ENCODE peak calls at places on chromosomes 13 and 19, in five cellular contexts. One of them, this sample, is unnamed.
A peak's percentile ranks its signal among the peaks of the same experiment; 100 is the strongest.

GRCh38 chr19:4976412-4977298 is 7.7 kb downstream of the KDM4B start:
- DNase-seq in K562: no peak
- DNase-seq in H1: peak; percentile 70
- DNase-seq in HepG2: peak; percentile 53
- DNase-seq in GM12878: no peak
- DNase-seq in this sample: peak; percentile 47

GRCh38 chr19:11165486-11166030 is 10.0 kb upstream of the SPC24 start:
- DNase-seq in K562: no peak
- DNase-seq in GM12878: no peak
- DNase-seq in H1: no peak
- DNase-seq in HepG2: no peak
- DNase-seq in this sample: no peak

GRCh38 chr13:110280996-110281688 is 25.8 kb downstream of the COL4A1 start:
- DNase-seq in H1: no peak
- DNase-seq in K562: no peak
- DNase-seq in GM12878: no peak
- DNase-seq in HepG2: no peak
- DNase-seq in this sample: no peak

GRCh38 chr19:6739884-6740588 is 556 bp downstream of the TRIP10 start:
- DNase-seq in HepG2: no peak
- DNase-seq in K562: peak; percentile 68
- DNase-seq in GM12878: no peak
- DNase-seq in H1: peak; percentile 83
- DNase-seq in this sample: peak; percentile 78

GRCh38 chr19:6476155-6476895 is 5.3 kb downstream of the DENND1C start:
- DNase-seq in GM12878: no peak
- DNase-seq in H1: peak; percentile 100
- DNase-seq in K562: peak; percentile 85
- DNase-seq in HepG2: peak; percentile 88
- DNase-seq in this sample: peak; percentile 96

GRCh38 chr13:33262069-33262487 is 23.5 kb downstream of the STARD13 start:
- DNase-seq in HepG2: peak; percentile 88
- DNase-seq in H1: no peak
- DNase-seq in K562: no peak
- DNase-seq in GM12878: no peak
- DNase-seq in this sample: no peak

GRCh38 chr19:23314505-23315241 is 64.5 kb upstream of the ZNF724 start:
- DNase-seq in GM12878: no peak
- DNase-seq in H1: no peak
- DNase-seq in K562: no peak
- DNase-seq in HepG2: peak; percentile 18
- DNase-seq in this sample: no peak

GRCh38 chr13:37168922-37169321 is 63.5 kb upstream of the CSNK1A1L start:
- DNase-seq in HepG2: no peak
- DNase-seq in H1: no peak
- DNase-seq in GM12878: no peak
- DNase-seq in K562: no peak
- DNase-seq in this sample: no peak

GRCh38 chr13:99352351-99353271 is 45.4 kb upstream of the GPR183 start:
- DNase-seq in HepG2: no peak
- DNase-seq in GM12878: no peak
- DNase-seq in H1: peak; percentile 36
- DNase-seq in K562: no peak
- DNase-seq in this sample: no peak

GRCh38 chr13:101567841-101568240 is 115.4 kb downstream of the ITGBL1 start:
- DNase-seq in K562: no peak
- DNase-seq in GM12878: no peak
- DNase-seq in HepG2: no peak
- DNase-seq in H1: no peak
- DNase-seq in this sample: no peak

GRCh38 chr13:36447501-36447900 is 15.2 kb downstream of the CCNA1 start:
- DNase-seq in GM12878: no peak
- DNase-seq in H1: no peak
- DNase-seq in HepG2: no peak
- DNase-seq in K562: no peak
- DNase-seq in this sample: no peak

GRCh38 chr19:37007587-37008220 is 70.5 kb upstream of the ZNF420 start:
- DNase-seq in K562: peak; percentile 53
- DNase-seq in GM12878: no peak
- DNase-seq in HepG2: no peak
- DNase-seq in H1: no peak
- DNase-seq in this sample: peak; percentile 28

GRCh38 chr13:32113564-32113963 is 82.0 kb downstream of the FRY start:
- DNase-seq in HepG2: peak; percentile 4
- DNase-seq in H1: no peak
- DNase-seq in K562: no peak
- DNase-seq in GM12878: no peak
- DNase-seq in this sample: no peak

GRCh38 chr13:82323101-82323500 is 1559.2 kb downstream of the SLITRK1 start:
- DNase-seq in HepG2: no peak
- DNase-seq in H1: no peak
- DNase-seq in K562: no peak
- DNase-seq in GM12878: no peak
- DNase-seq in this sample: no peak

GRCh38 chr19:16889429-16889882 is 657 bp downstream of the F2RL3 start:
- DNase-seq in HepG2: no peak
- DNase-seq in H1: no peak
- DNase-seq in GM12878: no peak
- DNase-seq in K562: peak; percentile 54
- DNase-seq in this sample: peak; percentile 90

GRCh38 chr19:18161691-18162039 is 8.7 kb downstream of the PIK3R2 start:
- DNase-seq in H1: no peak
- DNase-seq in HepG2: no peak
- DNase-seq in GM12878: no peak
- DNase-seq in K562: no peak
- DNase-seq in this sample: no peak

GRCh38 chr19:11507370-11508078 is 1.9 kb upstream of the ZNF653 start:
- DNase-seq in K562: no peak
- DNase-seq in H1: no peak
- DNase-seq in HepG2: no peak
- DNase-seq in GM12878: no peak
- DNase-seq in this sample: no peak

GRCh38 chr13:101623469-101624209 is 171.2 kb downstream of the ITGBL1 start:
- DNase-seq in H1: no peak
- DNase-seq in GM12878: no peak
- DNase-seq in HepG2: peak; percentile 0
- DNase-seq in K562: no peak
- DNase-seq in this sample: no peak

GRCh38 chr19:4952945-4953344 is 16.0 kb upstream of the KDM4B start:
- DNase-seq in H1: no peak
- DNase-seq in K562: no peak
- DNase-seq in GM12878: no peak
- DNase-seq in HepG2: no peak
- DNase-seq in this sample: no peak

GRCh38 chr19:15469513-15470297 is 5.4 kb upstream of the RASAL3 start:
- DNase-seq in HepG2: no peak
- DNase-seq in GM12878: no peak
- DNase-seq in K562: no peak
- DNase-seq in H1: peak; percentile 60
- DNase-seq in this sample: peak; percentile 25

GRCh38 chr13:31765441-31765840 is 26.1 kb downstream of the RXFP2 start:
- DNase-seq in GM12878: no peak
- DNase-seq in H1: no peak
- DNase-seq in HepG2: no peak
- DNase-seq in K562: no peak
- DNase-seq in this sample: no peak

GRCh38 chr19:36060430-36060829 is 5.7 kb downstream of the WDR62 start:
- DNase-seq in GM12878: no peak
- DNase-seq in H1: peak; percentile 51
- DNase-seq in K562: peak; percentile 42
- DNase-seq in HepG2: no peak
- DNase-seq in this sample: peak; percentile 61

GRCh38 chr19:50233308-50233910 is 30.0 kb downstream of the MYH14 start:
- DNase-seq in H1: no peak
- DNase-seq in K562: no peak
- DNase-seq in GM12878: no peak
- DNase-seq in HepG2: no peak
- DNase-seq in this sample: no peak

GRCh38 chr19:7506385-7507328 is 9.2 kb upstream of the ZNF358 start:
- DNase-seq in HepG2: peak; percentile 52
- DNase-seq in H1: peak; percentile 98
- DNase-seq in K562: peak; percentile 82
- DNase-seq in GM12878: no peak
- DNase-seq in this sample: peak; percentile 81

GRCh38 chr19:13726323-13726722 is 38.0 kb upstream of the MRI1 start:
- DNase-seq in H1: no peak
- DNase-seq in GM12878: no peak
- DNase-seq in HepG2: no peak
- DNase-seq in K562: no peak
- DNase-seq in this sample: no peak

GRCh38 chr19:13731147-13731964 is 33.0 kb upstream of the MRI1 start:
- DNase-seq in H1: peak; percentile 98
- DNase-seq in HepG2: peak; percentile 95
- DNase-seq in K562: peak; percentile 98
- DNase-seq in GM12878: peak; percentile 72
- DNase-seq in this sample: peak; percentile 96

GRCh38 chr19:13727798-13728197 is 36.5 kb upstream of the MRI1 start:
- DNase-seq in K562: no peak
- DNase-seq in HepG2: no peak
- DNase-seq in H1: no peak
- DNase-seq in GM12878: no peak
- DNase-seq in this sample: no peak

GRCh38 chr19:13732337-13732736 is 32.0 kb upstream of the MRI1 start:
- DNase-seq in HepG2: no peak
- DNase-seq in K562: no peak
- DNase-seq in H1: no peak
- DNase-seq in GM12878: no peak
- DNase-seq in this sample: no peak

DNA sequence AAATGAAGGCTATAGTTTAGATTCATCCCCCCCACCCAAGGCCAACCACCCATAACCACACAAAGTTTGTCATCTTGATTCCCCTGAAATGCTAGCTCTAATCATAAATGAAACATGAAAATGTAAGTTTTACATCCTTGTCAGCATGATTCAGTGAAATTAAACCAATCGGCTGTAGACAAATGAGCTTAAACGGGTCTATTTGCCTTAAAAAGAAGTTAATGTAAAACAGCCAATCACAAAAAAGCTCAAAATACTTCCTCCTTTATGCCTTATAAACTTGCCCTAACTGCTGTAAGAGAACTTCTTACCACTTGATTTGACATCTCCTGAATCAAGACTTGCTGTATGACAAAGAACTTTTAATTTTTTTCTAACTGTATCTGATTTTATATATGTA is 34.5 kb upstream of the MRI1 start:
- DNase-seq in H1: no peak
- DNase-seq in HepG2: no peak
- DNase-seq in GM12878: no peak
- DNase-seq in K562: no peak
- DNase-seq in this sample: no peak
- TF ChIP-seq RFX5 in H1: no peak
- TF ChIP-seq RFX5 in HepG2: no peak
- TF ChIP-seq RFX5 in GM12878: no peak
- TF ChIP-seq RFX5 in K562: no peak
- TF ChIP-seq RFX5 in this sample: no peak

GRCh38 chr13:20953245-20953931 is 50.8 kb upstream of the XPO4 start:
- DNase-seq in H1: no peak
- DNase-seq in K562: no peak
- DNase-seq in GM12878: no peak
- DNase-seq in HepG2: peak; percentile 91
- DNase-seq in this sample: no peak
- TF ChIP-seq GABPA in H1: no peak
- TF ChIP-seq GABPA in K562: no peak
- TF ChIP-seq GABPA in GM12878: no peak
- TF ChIP-seq GABPA in HepG2: no peak
- TF ChIP-seq GABPA in this sample: no peak

DNA sequence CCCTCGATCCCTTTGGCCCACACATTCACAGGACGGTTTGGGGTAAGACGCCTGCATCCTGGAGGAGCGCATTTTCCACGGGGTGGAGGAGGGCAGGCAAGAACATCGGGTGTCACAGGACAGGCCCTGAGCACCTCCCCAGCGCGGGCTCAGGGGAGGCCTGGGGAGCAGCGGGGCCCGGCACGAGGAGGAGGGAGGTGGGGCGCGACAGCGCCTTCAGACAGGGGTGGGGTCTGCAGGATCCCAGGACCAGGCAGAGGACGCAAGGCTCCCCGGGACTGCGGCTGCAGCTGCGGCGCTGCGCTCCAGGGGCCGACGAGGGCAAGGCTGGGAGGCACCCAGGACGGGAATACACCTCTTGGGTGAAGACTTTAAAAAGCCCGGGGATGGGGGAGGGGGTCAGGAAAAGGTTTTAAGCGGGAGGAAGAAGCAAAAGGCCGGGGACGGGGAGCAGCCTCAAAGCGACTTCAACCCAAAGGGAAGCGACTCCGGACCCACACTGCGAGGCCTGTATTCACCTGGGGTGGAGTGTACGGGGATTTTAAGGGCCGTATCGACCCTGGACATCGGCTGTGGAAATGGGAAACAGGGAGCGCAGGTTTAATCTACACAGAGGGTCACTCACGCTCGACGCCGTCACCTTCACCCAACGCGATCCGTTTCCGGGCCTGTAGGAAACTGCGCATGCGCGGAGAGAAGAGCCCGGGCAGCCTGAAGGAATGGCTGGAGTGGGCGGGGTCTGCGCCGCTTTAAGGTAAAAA is at the start of gene ZNF415:
- DNase-seq in K562: no peak
- DNase-seq in GM12878: no peak
- DNase-seq in H1: peak; percentile 83
- DNase-seq in HepG2: no peak
- DNase-seq in this sample: peak; percentile 89
- TF ChIP-seq RFX5 in K562: no peak
- TF ChIP-seq RFX5 in GM12878: no peak
- TF ChIP-seq RFX5 in H1: no peak
- TF ChIP-seq RFX5 in HepG2: no peak
- TF ChIP-seq RFX5 in this sample: no peak

GRCh38 chr19:3138268-3138667 is 2.4 kb downstream of the GNA15 start:
- DNase-seq in H1: no peak
- DNase-seq in HepG2: no peak
- DNase-seq in GM12878: no peak
- DNase-seq in K562: no peak
- DNase-seq in this sample: no peak

GRCh38 chr19:3137139-3137538 is 1.3 kb downstream of the GNA15 start:
- DNase-seq in HepG2: no peak
- DNase-seq in H1: no peak
- DNase-seq in K562: no peak
- DNase-seq in GM12878: no peak
- DNase-seq in this sample: no peak

GRCh38 chr19:3142938-3143337 is 7.1 kb downstream of the GNA15 start:
- DNase-seq in H1: no peak
- DNase-seq in K562: peak; percentile 3
- DNase-seq in GM12878: no peak
- DNase-seq in HepG2: no peak
- DNase-seq in this sample: no peak

GRCh38 chr19:3142292-3142670 is 6.4 kb downstream of the GNA15 start:
- DNase-seq in HepG2: no peak
- DNase-seq in H1: no peak
- DNase-seq in K562: peak; percentile 18
- DNase-seq in GM12878: no peak
- DNase-seq in this sample: no peak

DNA sequence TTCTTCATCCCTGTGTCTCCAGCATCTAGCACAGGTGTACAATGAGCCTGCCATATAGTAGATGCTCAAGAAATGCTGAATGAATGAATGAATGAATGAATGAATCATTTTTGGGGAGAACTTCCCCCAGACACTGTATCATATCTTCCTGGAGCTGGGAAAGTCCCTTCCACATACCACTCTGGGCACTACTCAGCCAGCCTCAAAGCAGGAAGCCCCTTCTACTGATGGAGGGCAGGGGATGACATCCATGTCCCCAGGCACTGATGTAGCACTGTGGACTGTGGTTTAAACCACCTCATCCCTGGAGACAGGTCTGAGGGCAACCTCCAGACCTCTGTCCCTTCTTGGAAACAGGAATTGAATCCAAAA is 4.8 kb downstream of the GNA15 start:
- DNase-seq in HepG2: no peak
- DNase-seq in K562: no peak
- DNase-seq in GM12878: no peak
- DNase-seq in H1: no peak
- DNase-seq in this sample: no peak
- TF ChIP-seq GABPA in HepG2: no peak
- TF ChIP-seq GABPA in K562: no peak
- TF ChIP-seq GABPA in GM12878: no peak
- TF ChIP-seq GABPA in H1: no peak
- TF ChIP-seq GABPA in this sample: no peak

This sample was measured in SK-N-SH.